ENCODE peak calls at places on chromosome 3, in nine cellular contexts. One of them, this sample, is unnamed.

GRCh38 chr3:13574798-13575451 is 26.0 kb downstream of the FBLN2 start:
- DNase-seq in pancreas: no peak
- DNase-seq in transverse colon: no peak
- DNase-seq in aorta: no peak
- DNase-seq in dorsolateral prefrontal cortex: no peak
- DNase-seq in fibroblast of mammary gland: peak; percentile 55
- DNase-seq in fibroblast of the aortic adventitia: peak; percentile 43
- DNase-seq in psoas muscle: no peak
- DNase-seq in fibroblast of villous mesenchyme: peak; percentile 53
- DNase-seq in this sample: no peak

GRCh38 chr3:111577798-111578685 is 17.1 kb downstream of the ZBED2 start:
- DNase-seq in pancreas: no peak
- DNase-seq in transverse colon: no peak
- DNase-seq in aorta: no peak
- DNase-seq in dorsolateral prefrontal cortex: no peak
- DNase-seq in fibroblast of mammary gland: peak; percentile 65
- DNase-seq in fibroblast of the aortic adventitia: peak; percentile 90
- DNase-seq in psoas muscle: no peak
- DNase-seq in fibroblast of villous mesenchyme: peak; percentile 77
- DNase-seq in this sample: peak; percentile 80

GRCh38 chr3:64166584-64167155 is 58.6 kb downstream of the PRICKLE2 start:
- DNase-seq in pancreas: no peak
- DNase-seq in transverse colon: no peak
- DNase-seq in aorta: no peak
- DNase-seq in dorsolateral prefrontal cortex: no peak
- DNase-seq in fibroblast of mammary gland: no peak
- DNase-seq in fibroblast of the aortic adventitia: peak; percentile 94
- DNase-seq in psoas muscle: no peak
- DNase-seq in fibroblast of villous mesenchyme: no peak
- DNase-seq in this sample: peak; percentile 53

GRCh38 chr3:61872077-61872706 is 310.8 kb downstream of the PTPRG start:
- DNase-seq in pancreas: no peak
- DNase-seq in transverse colon: no peak
- DNase-seq in aorta: no peak
- DNase-seq in dorsolateral prefrontal cortex: no peak
- DNase-seq in fibroblast of mammary gland: peak; percentile 70
- DNase-seq in fibroblast of the aortic adventitia: peak; percentile 70
- DNase-seq in psoas muscle: no peak
- DNase-seq in fibroblast of villous mesenchyme: no peak
- DNase-seq in this sample: no peak

GRCh38 chr3:125651246-125651645 is 55.9 kb upstream of the OSBPL11 start:
- DNase-seq in pancreas: no peak
- DNase-seq in transverse colon: no peak
- DNase-seq in aorta: no peak
- DNase-seq in dorsolateral prefrontal cortex: no peak
- DNase-seq in fibroblast of mammary gland: peak; percentile 41
- DNase-seq in fibroblast of the aortic adventitia: peak; percentile 15
- DNase-seq in psoas muscle: no peak
- DNase-seq in fibroblast of villous mesenchyme: peak; percentile 20
- DNase-seq in this sample: no peak

GRCh38 chr3:159263750-159264561 is 462.1 kb downstream of the MFSD1 start:
- DNase-seq in pancreas: no peak
- DNase-seq in transverse colon: no peak
- DNase-seq in aorta: no peak
- DNase-seq in dorsolateral prefrontal cortex: no peak
- DNase-seq in fibroblast of mammary gland: peak; percentile 52
- DNase-seq in fibroblast of the aortic adventitia: peak; percentile 73
- DNase-seq in psoas muscle: no peak
- DNase-seq in fibroblast of villous mesenchyme: peak; percentile 52
- DNase-seq in this sample: peak; percentile 44

GRCh38 chr3:54243262-54243931 is 121.0 kb downstream of the CACNA2D3 start:
- DNase-seq in pancreas: no peak
- DNase-seq in transverse colon: no peak
- DNase-seq in aorta: no peak
- DNase-seq in dorsolateral prefrontal cortex: no peak
- DNase-seq in fibroblast of mammary gland: no peak
- DNase-seq in fibroblast of the aortic adventitia: no peak
- DNase-seq in psoas muscle: no peak
- DNase-seq in fibroblast of villous mesenchyme: no peak
- DNase-seq in this sample: no peak

GRCh38 chr3:131193671-131194291 is 167.1 kb downstream of the NEK11 start:
- DNase-seq in pancreas: no peak
- DNase-seq in transverse colon: no peak
- DNase-seq in aorta: no peak
- DNase-seq in dorsolateral prefrontal cortex: no peak
- DNase-seq in fibroblast of mammary gland: no peak
- DNase-seq in fibroblast of the aortic adventitia: no peak
- DNase-seq in psoas muscle: no peak
- DNase-seq in fibroblast of villous mesenchyme: no peak
- DNase-seq in this sample: no peak

GRCh38 chr3:85041562-85042055 is 82.8 kb downstream of the CADM2 start:
- DNase-seq in pancreas: no peak
- DNase-seq in transverse colon: no peak
- DNase-seq in aorta: no peak
- DNase-seq in dorsolateral prefrontal cortex: no peak
- DNase-seq in fibroblast of mammary gland: no peak
- DNase-seq in fibroblast of the aortic adventitia: no peak
- DNase-seq in psoas muscle: no peak
- DNase-seq in fibroblast of villous mesenchyme: no peak
- DNase-seq in this sample: no peak
- H3K4me3 ChIP-seq in pancreas: no peak overlapping the region
- H3K4me3 ChIP-seq in transverse colon: no peak overlapping the region
- H3K4me3 ChIP-seq in aorta: no peak overlapping the region
- H3K4me3 ChIP-seq in dorsolateral prefrontal cortex: no peak overlapping the region
- H3K4me3 ChIP-seq in fibroblast of mammary gland: no peak overlapping the region
- H3K4me3 ChIP-seq in fibroblast of the aortic adventitia: no peak overlapping the region
- H3K4me3 ChIP-seq in psoas muscle: no peak overlapping the region
- H3K4me3 ChIP-seq in fibroblast of villous mesenchyme: no peak overlapping the region
- H3K4me3 ChIP-seq in this sample: no peak overlapping the region

GRCh38 chr3:71428841-71429609 is 154.5 kb downstream of the FOXP1 start:
- DNase-seq in pancreas: peak; percentile 57
- DNase-seq in transverse colon: peak; percentile 36
- DNase-seq in aorta: no peak
- DNase-seq in dorsolateral prefrontal cortex: no peak
- DNase-seq in fibroblast of mammary gland: peak; percentile 50
- DNase-seq in fibroblast of the aortic adventitia: peak; percentile 71
- DNase-seq in psoas muscle: no peak
- DNase-seq in fibroblast of villous mesenchyme: peak; percentile 35
- DNase-seq in this sample: peak; percentile 36
- H3K4me3 ChIP-seq in pancreas: no peak overlapping the region
- H3K4me3 ChIP-seq in transverse colon: no peak overlapping the region
- H3K4me3 ChIP-seq in aorta: no peak overlapping the region
- H3K4me3 ChIP-seq in dorsolateral prefrontal cortex: no peak overlapping the region
- H3K4me3 ChIP-seq in fibroblast of mammary gland: no peak overlapping the region
- H3K4me3 ChIP-seq in fibroblast of the aortic adventitia: no peak overlapping the region
- H3K4me3 ChIP-seq in psoas muscle: peak overlapping the region; percentile 12
- H3K4me3 ChIP-seq in fibroblast of villous mesenchyme: no peak overlapping the region
- H3K4me3 ChIP-seq in this sample: no peak overlapping the region

DNA sequence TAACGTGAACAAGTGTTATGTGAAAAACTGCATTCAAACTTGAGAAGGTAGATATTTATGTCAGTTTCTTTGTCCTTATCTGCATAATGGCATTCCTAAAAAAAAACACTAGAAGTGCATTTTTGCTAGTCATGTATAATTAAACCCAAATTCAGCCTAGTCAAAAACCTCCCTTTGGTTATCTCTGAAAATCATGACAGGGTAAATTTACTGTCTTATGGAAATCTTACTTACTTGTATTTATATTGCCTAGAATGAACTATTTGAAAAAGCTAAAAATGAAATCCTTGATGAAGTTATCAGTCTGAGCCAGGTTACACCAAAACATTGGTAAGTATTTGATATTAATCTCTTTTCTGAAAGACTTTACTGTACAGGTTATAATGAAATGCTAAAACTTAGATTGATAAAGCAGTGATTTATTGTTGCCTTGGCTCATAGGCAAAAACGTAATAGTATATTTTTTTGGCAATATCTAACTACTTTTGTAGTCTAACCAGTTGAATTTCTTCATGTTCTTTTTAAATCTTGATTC is 55.6 kb downstream of the OPA1 start:
- DNase-seq in pancreas: no peak
- DNase-seq in transverse colon: no peak
- DNase-seq in aorta: no peak
- DNase-seq in dorsolateral prefrontal cortex: no peak
- DNase-seq in fibroblast of mammary gland: no peak
- DNase-seq in fibroblast of the aortic adventitia: no peak
- DNase-seq in psoas muscle: no peak
- DNase-seq in fibroblast of villous mesenchyme: no peak
- DNase-seq in this sample: no peak
- H3K4me3 ChIP-seq in pancreas: no peak overlapping the region
- H3K4me3 ChIP-seq in transverse colon: no peak overlapping the region
- H3K4me3 ChIP-seq in aorta: no peak overlapping the region
- H3K4me3 ChIP-seq in dorsolateral prefrontal cortex: no peak overlapping the region
- H3K4me3 ChIP-seq in fibroblast of mammary gland: no peak overlapping the region
- H3K4me3 ChIP-seq in fibroblast of the aortic adventitia: no peak overlapping the region
- H3K4me3 ChIP-seq in psoas muscle: no peak overlapping the region
- H3K4me3 ChIP-seq in fibroblast of villous mesenchyme: no peak overlapping the region
- H3K4me3 ChIP-seq in this sample: no peak overlapping the region

GRCh38 chr3:69463546-69463945 is 77.7 kb upstream of the FRMD4B start:
- DNase-seq in pancreas: no peak
- DNase-seq in transverse colon: no peak
- DNase-seq in aorta: no peak
- DNase-seq in dorsolateral prefrontal cortex: no peak
- DNase-seq in fibroblast of mammary gland: peak; percentile 39
- DNase-seq in fibroblast of the aortic adventitia: peak; percentile 48
- DNase-seq in psoas muscle: no peak
- DNase-seq in fibroblast of villous mesenchyme: no peak
- DNase-seq in this sample: no peak
- H3K4me3 ChIP-seq in pancreas: no peak overlapping the region
- H3K4me3 ChIP-seq in transverse colon: no peak overlapping the region
- H3K4me3 ChIP-seq in aorta: no peak overlapping the region
- H3K4me3 ChIP-seq in dorsolateral prefrontal cortex: no peak overlapping the region
- H3K4me3 ChIP-seq in fibroblast of mammary gland: no peak overlapping the region
- H3K4me3 ChIP-seq in fibroblast of the aortic adventitia: no peak overlapping the region
- H3K4me3 ChIP-seq in psoas muscle: no peak overlapping the region
- H3K4me3 ChIP-seq in fibroblast of villous mesenchyme: no peak overlapping the region
- H3K4me3 ChIP-seq in this sample: no peak overlapping the region

GRCh38 chr3:189999718-190000117 is 121.0 kb downstream of the P3H2 start:
- DNase-seq in pancreas: no peak
- DNase-seq in transverse colon: no peak
- DNase-seq in aorta: no peak
- DNase-seq in dorsolateral prefrontal cortex: no peak
- DNase-seq in fibroblast of mammary gland: no peak
- DNase-seq in fibroblast of the aortic adventitia: no peak
- DNase-seq in psoas muscle: no peak
- DNase-seq in fibroblast of villous mesenchyme: no peak
- DNase-seq in this sample: no peak

GRCh38 chr3:190001426-190001825 is 119.3 kb downstream of the P3H2 start:
- DNase-seq in pancreas: no peak
- DNase-seq in transverse colon: no peak
- DNase-seq in aorta: no peak
- DNase-seq in dorsolateral prefrontal cortex: no peak
- DNase-seq in fibroblast of mammary gland: no peak
- DNase-seq in fibroblast of the aortic adventitia: no peak
- DNase-seq in psoas muscle: no peak
- DNase-seq in fibroblast of villous mesenchyme: no peak
- DNase-seq in this sample: no peak

GRCh38 chr3:190000187-190000860 is 120.4 kb downstream of the P3H2 start:
- DNase-seq in pancreas: no peak
- DNase-seq in transverse colon: no peak
- DNase-seq in aorta: no peak
- DNase-seq in dorsolateral prefrontal cortex: no peak
- DNase-seq in fibroblast of mammary gland: no peak
- DNase-seq in fibroblast of the aortic adventitia: no peak
- DNase-seq in psoas muscle: no peak
- DNase-seq in fibroblast of villous mesenchyme: no peak
- DNase-seq in this sample: no peak

GRCh38 chr3:190003730-190004129 is 117.0 kb downstream of the P3H2 start:
- DNase-seq in pancreas: no peak
- DNase-seq in transverse colon: no peak
- DNase-seq in aorta: no peak
- DNase-seq in dorsolateral prefrontal cortex: no peak
- DNase-seq in fibroblast of mammary gland: peak; percentile 84
- DNase-seq in fibroblast of the aortic adventitia: peak; percentile 83
- DNase-seq in psoas muscle: no peak
- DNase-seq in fibroblast of villous mesenchyme: peak; percentile 43
- DNase-seq in this sample: peak; percentile 57

GRCh38 chr3:190000861-190001196 is 119.9 kb downstream of the P3H2 start:
- DNase-seq in pancreas: no peak
- DNase-seq in transverse colon: no peak
- DNase-seq in aorta: no peak
- DNase-seq in dorsolateral prefrontal cortex: no peak
- DNase-seq in fibroblast of mammary gland: no peak
- DNase-seq in fibroblast of the aortic adventitia: no peak
- DNase-seq in psoas muscle: no peak
- DNase-seq in fibroblast of villous mesenchyme: no peak
- DNase-seq in this sample: no peak
- H3K4me3 ChIP-seq in pancreas: no peak overlapping the region
- H3K4me3 ChIP-seq in transverse colon: no peak overlapping the region
- H3K4me3 ChIP-seq in aorta: no peak overlapping the region
- H3K4me3 ChIP-seq in dorsolateral prefrontal cortex: no peak overlapping the region
- H3K4me3 ChIP-seq in fibroblast of mammary gland: no peak overlapping the region
- H3K4me3 ChIP-seq in fibroblast of the aortic adventitia: no peak overlapping the region
- H3K4me3 ChIP-seq in psoas muscle: peak overlapping the region; percentile 30
- H3K4me3 ChIP-seq in fibroblast of villous mesenchyme: no peak overlapping the region
- H3K4me3 ChIP-seq in this sample: no peak overlapping the region

GRCh38 chr3:66149269-66149668 is 71.5 kb upstream of the SLC25A26 start:
- DNase-seq in pancreas: no peak
- DNase-seq in transverse colon: no peak
- DNase-seq in aorta: no peak
- DNase-seq in dorsolateral prefrontal cortex: no peak
- DNase-seq in fibroblast of mammary gland: peak; percentile 19
- DNase-seq in fibroblast of the aortic adventitia: no peak
- DNase-seq in psoas muscle: no peak
- DNase-seq in fibroblast of villous mesenchyme: no peak
- DNase-seq in this sample: no peak
- H3K4me3 ChIP-seq in pancreas: no peak overlapping the region
- H3K4me3 ChIP-seq in transverse colon: no peak overlapping the region
- H3K4me3 ChIP-seq in aorta: no peak overlapping the region
- H3K4me3 ChIP-seq in dorsolateral prefrontal cortex: no peak overlapping the region
- H3K4me3 ChIP-seq in fibroblast of mammary gland: no peak overlapping the region
- H3K4me3 ChIP-seq in fibroblast of the aortic adventitia: no peak overlapping the region
- H3K4me3 ChIP-seq in psoas muscle: no peak overlapping the region
- H3K4me3 ChIP-seq in fibroblast of villous mesenchyme: no peak overlapping the region
- H3K4me3 ChIP-seq in this sample: no peak overlapping the region

DNA sequence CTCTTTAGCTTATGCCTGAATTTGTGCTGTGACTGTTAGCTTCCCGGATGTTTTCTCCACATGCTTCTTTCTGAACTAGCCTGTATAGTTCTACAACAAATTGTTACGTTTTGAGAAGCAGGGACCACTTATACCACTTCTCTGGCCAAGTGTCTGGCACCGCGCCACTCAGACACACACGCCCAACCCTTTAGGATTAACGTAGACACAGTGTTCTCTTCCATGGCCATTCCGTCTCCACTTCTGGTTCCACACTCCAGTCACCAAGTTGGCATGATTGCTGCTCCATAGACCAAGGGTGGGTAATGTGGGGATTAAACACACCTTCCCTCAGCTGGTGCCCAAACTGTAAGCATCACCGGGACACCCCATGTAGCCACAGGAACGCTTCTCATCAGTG is 751 bp upstream of the TMEM108 start:
- DNase-seq in pancreas: no peak
- DNase-seq in transverse colon: no peak
- DNase-seq in aorta: no peak
- DNase-seq in dorsolateral prefrontal cortex: no peak
- DNase-seq in fibroblast of mammary gland: no peak
- DNase-seq in fibroblast of the aortic adventitia: no peak
- DNase-seq in psoas muscle: no peak
- DNase-seq in fibroblast of villous mesenchyme: no peak
- DNase-seq in this sample: no peak
- H3K4me3 ChIP-seq in pancreas: no peak overlapping the region
- H3K4me3 ChIP-seq in transverse colon: no peak overlapping the region
- H3K4me3 ChIP-seq in aorta: peak overlapping the region; percentile 50
- H3K4me3 ChIP-seq in dorsolateral prefrontal cortex: peak overlapping the region; percentile 87
- H3K4me3 ChIP-seq in fibroblast of mammary gland: no peak overlapping the region
- H3K4me3 ChIP-seq in fibroblast of the aortic adventitia: no peak overlapping the region
- H3K4me3 ChIP-seq in psoas muscle: peak overlapping the region; percentile 91
- H3K4me3 ChIP-seq in fibroblast of villous mesenchyme: no peak overlapping the region
- H3K4me3 ChIP-seq in this sample: peak overlapping the region; percentile 77

GRCh38 chr3:119257654-119258410 is 17.2 kb upstream of the B4GALT4 start:
- DNase-seq in pancreas: no peak
- DNase-seq in transverse colon: peak; percentile 62
- DNase-seq in aorta: peak; percentile 45
- DNase-seq in dorsolateral prefrontal cortex: no peak
- DNase-seq in fibroblast of mammary gland: peak; percentile 43
- DNase-seq in fibroblast of the aortic adventitia: peak; percentile 30
- DNase-seq in psoas muscle: no peak
- DNase-seq in fibroblast of villous mesenchyme: peak; percentile 77
- DNase-seq in this sample: no peak
- H3K4me3 ChIP-seq in pancreas: no peak overlapping the region
- H3K4me3 ChIP-seq in transverse colon: no peak overlapping the region
- H3K4me3 ChIP-seq in aorta: no peak overlapping the region
- H3K4me3 ChIP-seq in dorsolateral prefrontal cortex: no peak overlapping the region
- H3K4me3 ChIP-seq in fibroblast of mammary gland: no peak overlapping the region
- H3K4me3 ChIP-seq in fibroblast of the aortic adventitia: no peak overlapping the region
- H3K4me3 ChIP-seq in psoas muscle: no peak overlapping the region
- H3K4me3 ChIP-seq in fibroblast of villous mesenchyme: no peak overlapping the region
- H3K4me3 ChIP-seq in this sample: no peak overlapping the region